ENCODE peak calls at places on chromosome 1, in four cellular contexts. H is heart left ventricle, G is cardiac muscle cell, U is right lobe of liver. R is an unnamed sample.

GRCh38 chr1:169108897-169109560 is 2.5 kb downstream of the ATP1B1 start:
- DNase-seq in U (peak; percentile 75), G (peak; percentile 42), H (no peak), R (no peak)

GRCh38 chr1:72281637-72282270 is 585 bp downstream of the NEGR1 start:
- DNase-seq in H (no peak), U (no peak), G (no peak), R (no peak)

GRCh38 chr1:1179983-1180861 is 6.5 kb downstream of the TTLL10 start:
- DNase-seq in U (peak; percentile 48), H (peak; percentile 61), G (no peak), R (no peak)

GRCh38 chr1:217134857-217135568 is 411.8 kb upstream of the ESRRG start:
- DNase-seq in H (no peak), G (peak; percentile 18), U (no peak), R (no peak)

GRCh38 chr1:182608850-182609610 is 4.8 kb upstream of the RGS16 start:
- DNase-seq in G (peak; percentile 62), U (no peak), H (no peak), R (no peak)

GRCh38 chr1:22288593-22289241 is 145.8 kb upstream of the WNT4 start:
- DNase-seq in H (no peak), U (no peak), G (no peak), R (no peak)

GRCh38 chr1:164611754-164612642 is 53.0 kb downstream of the PBX1 start:
- DNase-seq in U (no peak), H (no peak), G (peak; percentile 81), R (no peak)

GRCh38 chr1:245060684-245061374 is 94.0 kb upstream of the KIF26B start:
- DNase-seq in H (no peak), U (peak; percentile 92), G (peak; percentile 90), R (no peak)

GRCh38 chr1:12345350-12346217 is 115.8 kb downstream of the VPS13D start:
- DNase-seq in G (no peak), U (no peak), H (no peak), R (no peak)

GRCh38 chr1:40622936-40623629 is 42.4 kb downstream of the RIMS3 start:
- DNase-seq in H (no peak), G (no peak), U (no peak), R (no peak)

GRCh38 chr1:204032642-204033235 is 40.2 kb upstream of the SOX13 start:
- DNase-seq in G (no peak), U (no peak), H (peak; percentile 46), R (no peak)

GRCh38 chr1:47651311-47652089 is 213.7 kb downstream of the FOXD2 start:
- DNase-seq in G (no peak), U (no peak), H (peak; percentile 21), R (no peak)

GRCh38 chr1:61453111-61453961 is 271.6 kb downstream of the TM2D1 start:
- DNase-seq in U (peak; percentile 75), G (peak; percentile 98), H (peak; percentile 88), R (peak; percentile 88)

GRCh38 chr1:202235856-202236837 is 42.5 kb downstream of the LGR6 start:
- DNase-seq in U (peak; percentile 68), G (peak; percentile 91), H (peak; percentile 74), R (peak; percentile 75)

DNA sequence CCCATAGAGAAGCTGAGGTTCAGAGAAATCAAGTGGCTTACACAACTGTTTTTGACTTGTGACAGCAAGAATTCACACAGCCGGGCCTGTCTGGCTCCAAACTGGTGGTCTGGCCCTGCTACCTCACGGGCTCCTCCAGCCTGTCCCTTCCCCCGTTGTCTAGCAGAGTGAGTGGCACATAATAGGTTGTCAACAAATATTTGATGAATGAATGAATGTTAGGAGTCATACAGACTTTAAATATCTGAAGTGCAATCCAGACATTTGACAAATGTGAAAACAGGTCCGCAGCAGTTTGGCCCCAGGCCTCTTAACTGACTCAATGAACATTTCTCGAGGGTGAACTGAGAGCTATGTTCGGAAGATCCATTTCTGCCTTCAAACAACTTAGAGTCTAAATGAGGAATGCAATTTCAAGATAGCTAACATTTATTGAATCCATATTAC is 1.1 kb upstream of the RHOC start:
- DNase-seq in H (no peak), U (no peak), G (no peak), R (no peak)
- H3K4me3 ChIP-seq in H (no peak overlapping the region), U (no peak overlapping the region), G (no peak overlapping the region), R (no peak overlapping the region)

DNA sequence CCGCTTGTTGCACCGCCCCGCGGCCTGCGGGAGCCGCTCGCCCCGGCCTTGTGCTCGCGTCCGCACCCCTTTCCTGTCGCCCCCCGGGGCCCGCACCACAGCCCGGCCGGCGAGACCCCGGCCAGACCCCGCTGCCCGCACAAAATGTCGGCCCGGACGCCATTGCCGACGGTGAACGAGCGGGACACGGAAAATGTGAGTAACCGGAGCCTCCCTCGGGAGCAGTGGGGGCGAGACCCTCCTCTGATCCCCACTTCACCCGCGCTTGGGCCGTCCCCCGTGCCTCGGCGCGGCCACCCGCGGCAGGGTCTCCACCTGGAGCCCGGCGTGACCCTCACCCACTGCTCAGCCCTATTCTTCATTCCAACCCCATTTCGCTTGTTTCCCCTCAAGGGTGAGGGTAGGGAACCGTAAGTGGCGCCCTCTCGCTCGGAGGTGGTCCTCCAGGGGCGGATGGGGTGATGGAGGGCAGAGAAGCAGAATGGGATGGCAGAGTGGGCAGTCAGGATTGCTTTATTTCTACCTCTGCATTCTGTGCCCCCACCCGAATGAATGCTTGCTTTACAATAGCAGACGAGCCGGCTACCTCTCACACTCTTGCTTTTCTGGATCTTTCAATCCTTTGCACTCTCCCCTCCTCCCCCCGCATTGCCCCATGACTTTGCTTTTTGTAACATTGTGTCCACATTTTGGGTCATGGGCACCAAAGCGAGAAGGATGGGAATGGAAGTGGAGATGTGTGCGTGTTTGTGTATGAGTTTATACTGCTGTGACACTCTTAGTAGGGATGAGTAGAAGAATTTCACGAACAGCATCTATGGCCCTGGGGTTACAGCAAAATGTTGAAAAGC is 968 bp downstream of the MARK1 start:
- DNase-seq in H (no peak), U (no peak), G (peak; percentile 3), R (no peak)
- TF ChIP-seq CTCF in H (no peak), U (no peak), G (no peak), R (no peak)

GRCh38 chr1:54314691-54315455 is 91.3 kb downstream of the SSBP3 start:
- DNase-seq in U (no peak), H (peak; percentile 3), G (no peak), R (peak; percentile 58)
- H3K27ac ChIP-seq in U (no peak overlapping the region), H (no peak overlapping the region), G (no peak overlapping the region), R (no peak overlapping the region)

DNA sequence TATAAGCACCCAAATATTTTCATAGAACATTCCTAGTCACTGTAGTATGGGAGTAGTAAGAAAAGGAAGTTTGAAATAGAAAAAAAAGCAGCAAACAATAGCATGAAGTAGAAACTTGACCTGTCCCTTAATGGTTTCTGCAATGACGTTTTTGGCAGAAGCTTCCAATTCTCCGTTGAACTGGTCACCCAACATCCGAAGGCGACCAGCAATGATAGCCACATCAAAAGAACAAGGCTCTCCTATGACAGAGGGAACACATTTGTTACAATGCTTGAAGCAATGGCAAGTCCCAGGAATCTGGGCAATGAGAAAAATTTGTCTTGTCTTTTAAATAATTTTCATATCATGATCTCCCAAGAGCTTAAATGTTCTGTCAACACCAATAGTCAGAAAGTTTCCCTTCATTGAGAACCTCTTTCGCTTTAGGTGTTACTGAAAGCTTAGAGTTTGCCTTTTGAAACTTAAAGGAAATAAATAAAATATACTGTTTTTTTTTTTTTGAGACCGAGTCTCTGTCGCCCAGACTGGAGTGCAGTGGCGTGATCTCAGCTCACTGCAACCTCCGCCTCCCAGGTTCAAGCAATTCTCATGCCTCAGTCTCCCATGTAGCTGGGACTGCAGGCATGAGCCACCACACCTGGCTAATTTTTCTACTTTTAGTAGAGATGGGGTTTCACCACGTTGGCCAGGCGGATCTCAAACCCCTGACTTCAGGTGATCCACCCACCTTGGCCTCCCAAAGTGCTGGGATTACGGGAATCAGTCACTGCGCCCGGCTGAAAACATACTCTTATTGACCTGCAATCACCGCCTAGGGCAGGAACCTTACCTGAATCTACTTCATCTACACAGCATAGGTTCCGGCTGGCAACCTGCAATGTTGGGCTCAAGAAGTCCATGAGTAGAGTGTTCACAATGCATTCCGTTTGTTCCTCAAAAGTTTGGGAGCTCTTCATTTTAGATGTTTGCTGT is 677 bp downstream of the BCL2L15 start:
- DNase-seq in G (no peak), H (no peak), U (no peak), R (no peak)
- H3K4me3 ChIP-seq in G (no peak overlapping the region), H (no peak overlapping the region), U (no peak overlapping the region), R (no peak overlapping the region)

GRCh38 chr1:77316966-77317365 is 35.1 kb downstream of the AK5 start:
- DNase-seq in U (no peak), G (no peak), H (no peak), R (no peak)

GRCh38 chr1:77308889-77309621 is 27.2 kb downstream of the AK5 start:
- DNase-seq in H (no peak), U (no peak), G (no peak), R (no peak)

GRCh38 chr1:77316006-77316405 is 34.2 kb downstream of the AK5 start:
- DNase-seq in G (no peak), H (no peak), U (no peak), R (no peak)

GRCh38 chr1:77319036-77319705 is 37.4 kb downstream of the AK5 start:
- DNase-seq in U (no peak), G (no peak), H (no peak), R (no peak)

DNA sequence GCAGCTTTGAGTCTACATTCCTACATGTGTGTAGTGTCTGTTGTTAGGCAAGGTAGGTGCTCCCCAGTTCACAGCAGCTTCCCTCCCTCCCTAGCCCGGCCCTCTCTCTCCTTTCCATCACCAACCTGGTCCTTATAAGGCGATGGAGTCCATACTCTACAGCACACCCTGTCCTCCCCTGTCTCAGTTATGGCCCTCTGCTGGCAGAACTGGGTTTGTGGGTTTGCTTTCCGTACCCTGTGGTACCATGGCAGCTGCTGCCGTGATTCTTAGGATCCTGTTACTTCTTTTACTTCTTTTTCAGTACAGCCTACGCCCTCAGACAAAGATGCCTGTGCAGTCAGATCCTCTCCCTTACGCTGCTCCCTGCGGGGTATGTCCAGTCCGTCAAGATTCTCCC is 31.7 kb downstream of the AK5 start:
- DNase-seq in G (peak; percentile 49), U (no peak), H (no peak), R (no peak)
- TF ChIP-seq CTCF in G (peak; percentile 48), U (peak; percentile 39), H (no peak), R (no peak)

R was measured in lung.